ENCODE peak calls at places on chromosomes 6 and 20, in seven cellular contexts. I is fibroblast of pulmonary artery; N is left colon; Q is HEK293T; S is activated CD4-positive, alpha-beta memory T cell treated with anti-CD3 and anti-CD28 coated beads, Interleukin-2, amount 10 ng/mL, durations not matched to agents 7 days and 5 days; L is stimulated activated CD4-positive, alpha-beta T cell treated with anti-CD3 and anti-CD28 coated beads, Interleukin-12 subunit alpha, Interleukin-12 subunit beta, amount 100 ng/mL, for 4 hours; A is activated CD8-positive, alpha-beta memory T cell treated with anti-CD3 and anti-CD28 coated beads for 1 hour. X is an unnamed sample.

GRCh38 chr20:46494077-46494476 is 19.3 kb downstream of the ZNF334 start:
- DNase-seq in I (no peak), N (no peak), Q (no peak), S (no peak), L (no peak), A (no peak), X (no peak)

GRCh38 chr6:52551483-52552277 is 25.2 kb downstream of the TRAM2 start:
- DNase-seq in I (peak), N (peak), Q (no peak), S (no peak), L (no peak), A (no peak), X (peak)

GRCh38 chr6:113449051-113449450 is 408.1 kb upstream of the MARCKS start:
- DNase-seq in I (no peak), N (no peak), Q (no peak), S (no peak), L (no peak), A (no peak), X (no peak)

GRCh38 chr6:125140808-125141207 is 12.8 kb upstream of the TPD52L1 start:
- DNase-seq in I (peak), N (no peak), Q (no peak), S (no peak), L (no peak), A (no peak), X (no peak)

GRCh38 chr6:63589955-63590411 is 17.7 kb downstream of the LOC128125822 start:
- DNase-seq in I (no peak), N (no peak), Q (no peak), S (no peak), L (no peak), A (no peak), X (no peak)

GRCh38 chr6:27406085-27406484 is 17.5 kb downstream of the ZNF391 start:
- DNase-seq in I (no peak), N (no peak), Q (no peak), S (no peak), L (no peak), A (no peak), X (no peak)

GRCh38 chr20:17911927-17912326 is 56.7 kb downstream of the SNX5 start:
- DNase-seq in I (no peak), N (no peak), Q (no peak), S (no peak), L (no peak), A (no peak), X (no peak)

GRCh38 chr20:23631981-23632710 is 5.6 kb downstream of the CST3 start:
- DNase-seq in I (no peak), N (no peak), Q (no peak), S (no peak), L (no peak), A (no peak), X (no peak)

GRCh38 chr20:25508083-25508770 is 77.1 kb downstream of the NINL start:
- DNase-seq in I (peak), N (peak), Q (no peak), S (no peak), L (no peak), A (no peak), X (no peak)

GRCh38 chr6:111417181-111417585 is 65.8 kb downstream of the REV3L start:
- DNase-seq in I (peak), N (no peak), Q (no peak), S (no peak), L (no peak), A (no peak), X (no peak)

GRCh38 chr6:118468682-118469465 is 79.2 kb upstream of the PLN start:
- DNase-seq in I (peak), N (no peak), Q (no peak), S (no peak), L (no peak), A (no peak), X (no peak)

GRCh38 chr6:143506199-143506598 is 5.3 kb downstream of the FUCA2 start:
- DNase-seq in I (no peak), N (no peak), Q (no peak), S (no peak), L (no peak), A (no peak), X (no peak)

GRCh38 chr20:24406761-24407550 is 62.5 kb upstream of the SYNDIG1 start:
- DNase-seq in I (no peak), N (no peak), Q (no peak), S (no peak), L (no peak), A (no peak), X (no peak)

GRCh38 chr6:122423734-122424133 is 24.3 kb downstream of the HSF2 start:
- DNase-seq in I (no peak), N (no peak), Q (no peak), S (no peak), L (no peak), A (no peak), X (no peak)

GRCh38 chr6:105276374-105276773 is 96.6 kb upstream of the POPDC3 start:
- DNase-seq in I (no peak), N (no peak), Q (no peak), S (no peak), L (no peak), A (no peak), X (no peak)

GRCh38 chr6:35945650-35946025 is 24.7 kb upstream of the SRPK1 start:
- DNase-seq in I (no peak), N (no peak), Q (no peak), S (no peak), L (no peak), A (no peak), X (no peak)

GRCh38 chr6:144395014-144395413 is 109.9 kb downstream of the UTRN start:
- DNase-seq in I (peak), N (no peak), Q (no peak), S (no peak), L (no peak), A (no peak), X (no peak)

GRCh38 chr6:157232161-157232895 is 91.0 kb downstream of the TMEM242 start:
- DNase-seq in I (no peak), N (no peak), Q (no peak), S (no peak), L (no peak), A (no peak), X (no peak)

GRCh38 chr6:131215212-131215611 is 79.9 kb downstream of the AKAP7 start:
- DNase-seq in I (no peak), N (no peak), Q (no peak), S (no peak), L (no peak), A (no peak), X (no peak)

GRCh38 chr6:148240463-148240845 is 102.2 kb upstream of the SASH1 start:
- DNase-seq in I (peak), N (no peak), Q (no peak), S (no peak), L (no peak), A (no peak), X (no peak)

GRCh38 chr6:143513410-143513809 is 1.9 kb upstream of the FUCA2 start:
- DNase-seq in I (no peak), N (peak), Q (peak), S (peak), L (peak), A (no peak), X (peak)

GRCh38 chr6:135458051-135458450 is 39.5 kb downstream of the AHI1 start:
- DNase-seq in I (no peak), N (no peak), Q (no peak), S (no peak), L (no peak), A (no peak), X (no peak)

GRCh38 chr20:16929756-16930155 is 181.6 kb downstream of the OTOR start:
- DNase-seq in I (no peak), N (no peak), Q (no peak), S (no peak), L (no peak), A (no peak), X (no peak)

GRCh38 chr6:14711704-14712397 is 534.0 kb upstream of the JARID2 start:
- DNase-seq in I (no peak), N (no peak), Q (no peak), S (no peak), L (no peak), A (no peak), X (no peak)

GRCh38 chr20:6735913-6736845 is 31.3 kb upstream of the BMP2 start:
- DNase-seq in I (peak), N (no peak), Q (no peak), S (no peak), L (no peak), A (no peak), X (peak)

GRCh38 chr20:36676701-36677421 is 30.9 kb upstream of the SLA2 start:
- DNase-seq in I (no peak), N (no peak), Q (no peak), S (no peak), L (no peak), A (no peak), X (no peak)